ENCODE peak calls at places on chromosomes 4 and X, in five cellular contexts. M, K, P, H and B are unnamed samples.

GRCh38 chr4:43133566-43133965 is 241.1 kb downstream of the GRXCR1 start:
- DNase-seq in K (no peak), M (no peak), H (no peak), P (no peak), B (no peak)

GRCh38 chrX:110051559-110051958 is 48.6 kb downstream of the TMEM164 start:
- DNase-seq in P (no peak), K (no peak), H (no peak), M (no peak), B (no peak)

GRCh38 chr4:57499786-57500185 is 389.6 kb upstream of the IGFBP7 start:
- DNase-seq in M (no peak), K (no peak), P (no peak), H (no peak), B (no peak)

GRCh38 chrX:123728001-123728400 is 4.9 kb downstream of the THOC2 start:
- DNase-seq in H (no peak), K (no peak), P (no peak), M (no peak), B (no peak)

GRCh38 chr4:150578745-150579470 is 3.0 kb upstream of the MAB21L2 start:
- DNase-seq in M (no peak), K (no peak), H (no peak), P (no peak), B (no peak)

GRCh38 chr4:86117781-86118302 is 242.0 kb downstream of the MAPK10 start:
- DNase-seq in P (no peak), M (no peak), H (no peak), K (no peak), B (no peak)

GRCh38 chr4:87811977-87812376 is 12.6 kb downstream of the IBSP start:
- DNase-seq in H (no peak), M (no peak), K (no peak), P (no peak), B (no peak)

GRCh38 chrX:36445576-36445975 is 526.0 kb downstream of the CFAP47 start:
- DNase-seq in M (no peak), H (no peak), P (no peak), K (no peak), B (no peak)

GRCh38 chrX:68920541-68920940 is 91.7 kb downstream of the EFNB1 start:
- DNase-seq in P (no peak), K (no peak), M (no peak), H (no peak), B (no peak)

GRCh38 chrX:102684772-102685520 is 27.3 kb upstream of the GPRASP2 start:
- DNase-seq in H (no peak), P (no peak), K (no peak), M (no peak), B (no peak)

GRCh38 chrX:46755656-46756055 is 3.3 kb downstream of the SLC9A7 start:
- DNase-seq in M (no peak), H (no peak), P (no peak), K (no peak), B (no peak)

GRCh38 chr4:25351777-25352421 is 25.2 kb upstream of the ANAPC4 start:
- DNase-seq in H (no peak), K (no peak), M (no peak), P (no peak), B (no peak)

GRCh38 chrX:127459784-127460183 is 592.4 kb downstream of the ACTRT1 start:
- DNase-seq in M (no peak), P (no peak), K (no peak), H (no peak), B (no peak)

GRCh38 chr4:93814722-93815121 is 13.8 kb upstream of the ATOH1 start:
- DNase-seq in M (no peak), K (no peak), P (no peak), H (no peak), B (no peak)

GRCh38 chrX:148661035-148661434 is 160.6 kb downstream of the AFF2 start:
- DNase-seq in M (no peak), K (no peak), P (no peak), H (no peak), B (no peak)

GRCh38 chrX:7270018-7270417 is 122.1 kb upstream of the PUDP start:
- DNase-seq in P (no peak), K (no peak), H (no peak), M (no peak), B (no peak)

GRCh38 chrX:100745806-100746537 is 14.1 kb upstream of the SYTL4 start:
- DNase-seq in P (no peak), M (no peak), K (peak; percentile 60), H (no peak), B (no peak)

GRCh38 chr4:6568689-6569332 is 6.2 kb upstream of the MAN2B2 start:
- DNase-seq in H (no peak), P (no peak), M (no peak), K (no peak), B (no peak)

GRCh38 chr4:103156107-103156506 is 42.0 kb downstream of the CENPE start:
- DNase-seq in P (no peak), K (no peak), M (no peak), H (no peak), B (no peak)

GRCh38 chrX:1327651-1328304 is 8.8 kb upstream of the IL3RA start:
- DNase-seq in P (no peak), K (no peak), M (no peak), H (no peak), B (no peak)
- H3K4me3 ChIP-seq in P (no peak overlapping the region), K (no peak overlapping the region), M (no peak overlapping the region), H (no peak overlapping the region), B (no peak overlapping the region)

GRCh38 chr4:76624271-76624681 is 189.2 kb downstream of the SHROOM3 start:
- DNase-seq in H (peak; percentile 15), K (no peak), P (no peak), M (no peak), B (no peak)

GRCh38 chr4:76623217-76624060 is 188.4 kb downstream of the SHROOM3 start:
- DNase-seq in H (no peak), M (no peak), P (no peak), K (no peak), B (no peak)

GRCh38 chr4:76630748-76631147 is 195.7 kb downstream of the SHROOM3 start:
- DNase-seq in P (no peak), K (no peak), H (no peak), M (no peak), B (no peak)

GRCh38 chr4:76625316-76625715 is 190.3 kb downstream of the SHROOM3 start:
- DNase-seq in P (no peak), H (no peak), M (no peak), K (no peak), B (no peak)

DNA sequence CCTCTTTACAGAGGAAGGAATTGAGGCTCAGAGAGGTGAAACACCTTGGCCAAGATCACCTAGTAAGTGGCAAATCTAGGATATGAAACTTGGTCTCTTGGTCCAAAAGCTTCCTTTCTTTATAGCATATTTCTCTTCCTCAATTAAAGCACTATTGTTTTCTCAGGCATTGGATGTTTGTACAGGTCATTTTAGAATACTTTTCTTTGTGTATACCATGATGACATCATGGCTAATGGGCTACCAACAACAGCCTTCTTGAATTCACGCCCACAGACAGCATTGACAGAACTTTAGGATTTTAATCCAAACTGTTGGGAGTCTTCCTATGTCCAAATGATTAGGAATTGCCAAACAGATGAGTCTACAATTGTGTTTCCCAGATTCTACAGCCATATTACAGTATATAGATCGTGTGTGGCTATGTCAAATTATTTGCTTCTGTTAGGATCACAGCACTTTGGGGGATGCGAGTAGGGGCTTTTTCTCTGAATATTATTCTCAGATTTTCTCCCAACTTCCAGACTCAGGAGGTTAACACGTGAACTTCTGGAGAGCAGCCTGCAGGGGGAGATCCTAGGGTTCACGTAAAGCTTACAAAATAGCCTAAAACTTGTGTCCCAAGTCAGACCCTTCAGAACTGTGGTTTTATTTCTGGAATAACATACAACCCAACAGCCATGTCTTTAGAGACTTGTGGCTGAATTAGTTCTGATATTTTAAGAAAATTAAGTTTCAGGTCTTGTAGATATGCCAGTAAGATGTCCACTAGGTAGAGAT is 191.8 kb downstream of the SHROOM3 start:
- DNase-seq in H (no peak), P (no peak), K (no peak), M (no peak), B (no peak)
- TF ChIP-seq CTCF in H (no peak), P (no peak), K (no peak), M (no peak), B (no peak)

GRCh38 chr4:186501554-186501953 is 53.8 kb downstream of the MTNR1A start:
- DNase-seq in H (no peak), M (no peak), K (no peak), P (no peak), B (no peak)
- H3K27ac ChIP-seq in H (no peak overlapping the region), M (no peak overlapping the region), K (no peak overlapping the region), P (no peak overlapping the region), B (no peak overlapping the region)

DNA sequence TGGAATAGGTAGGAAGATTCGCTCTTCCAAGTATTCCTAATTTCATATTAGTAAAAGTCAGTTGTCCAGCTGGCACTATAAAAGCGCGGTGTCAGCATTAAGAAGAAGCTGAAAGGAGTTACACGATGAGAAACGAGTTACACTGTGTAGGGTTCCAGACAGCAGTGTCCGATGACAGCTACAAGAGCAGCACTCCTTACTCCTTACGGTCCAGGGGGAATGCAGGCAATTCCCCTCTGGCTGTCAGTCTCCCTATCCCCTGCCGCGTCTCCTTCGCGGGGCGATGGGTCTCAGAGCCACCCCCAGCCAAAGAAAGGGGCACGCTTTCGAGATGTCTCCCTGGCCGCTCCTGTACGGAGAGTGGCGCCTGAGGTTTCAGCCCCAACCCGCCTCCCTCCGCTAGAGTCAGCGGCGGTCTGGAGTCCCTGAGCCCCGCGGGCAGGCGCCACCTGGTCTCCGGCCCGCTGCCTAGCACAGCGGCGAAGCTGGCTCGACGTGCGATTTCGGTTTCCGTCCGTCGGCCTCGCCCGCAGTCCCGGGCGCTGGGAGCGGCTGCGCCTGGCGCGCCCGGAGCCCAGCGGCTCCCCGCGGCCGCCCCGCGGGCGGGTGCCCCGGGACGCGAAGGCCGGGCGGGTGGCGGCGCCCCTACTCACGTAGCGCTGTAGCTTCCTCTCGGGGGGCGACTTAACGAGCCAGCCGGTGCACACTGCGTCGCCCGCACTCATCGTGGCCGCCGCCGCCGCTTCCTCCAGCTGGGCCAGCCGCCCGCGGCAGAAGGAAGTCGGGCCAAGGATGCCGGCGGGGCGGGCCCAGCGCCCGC is at the start of gene GAB3:
- DNase-seq in H (no peak), P (peak; percentile 48), M (no peak), K (peak; percentile 46), B (peak; percentile 70)
- H3K4me3 ChIP-seq in H (peak within 1 kb of the TSS; percentile 60), P (peak within 1 kb of the TSS; percentile 60), M (peak within 1 kb of the TSS; percentile 78), K (peak within 1 kb of the TSS; percentile 7), B (peak within 1 kb of the TSS; percentile 46)

GRCh38 chr4:91032725-91033445 is 905.7 kb downstream of the CCSER1 start:
- DNase-seq in K (no peak), M (no peak), P (no peak), H (no peak), B (peak; percentile 69)
- TF ChIP-seq CTCF in K (no peak), M (no peak), P (no peak), H (no peak), B (no peak)

GRCh38 chr4:185387957-185388356 is 7.8 kb downstream of the LRP2BP start:
- DNase-seq in M (no peak), K (no peak), P (no peak), H (no peak), B (no peak)
- H3K27ac ChIP-seq in M (no peak overlapping the region), K (no peak overlapping the region), P (no peak overlapping the region), H (no peak overlapping the region), B (no peak overlapping the region)

GRCh38 chr4:188031751-188032150 is 36.2 kb downstream of the ZFP42 start:
- DNase-seq in H (no peak), P (no peak), M (no peak), K (no peak), B (no peak)
- H3K4me3 ChIP-seq in H (no peak overlapping the region), P (no peak overlapping the region), M (no peak overlapping the region), K (no peak overlapping the region), B (no peak overlapping the region)